ENCODE peak calls at places on chromosomes 12 and 14, in eight cellular contexts. One of them, this sample, is unnamed.

GRCh38 chr14:23431486-23431885 is 4.0 kb downstream of the MYH7 start:
- DNase-seq in fibroblast of lung: no peak
- DNase-seq in IMR-90: no peak
- DNase-seq in H1: no peak
- DNase-seq in SK-N-SH: no peak
- DNase-seq in neuronal stem cell: no peak
- DNase-seq in A549: no peak
- DNase-seq in endothelial cell of umbilical vein: no peak
- DNase-seq in this sample: no peak

GRCh38 chr14:90454041-90455000 is 57.5 kb downstream of the CALM1 start:
- DNase-seq in A549: peak; percentile 71
- DNase-seq in H1: peak; percentile 95
- DNase-seq in neuronal stem cell: peak; percentile 91
- DNase-seq in SK-N-SH: peak; percentile 95
- DNase-seq in fibroblast of lung: peak; percentile 66
- DNase-seq in IMR-90: peak; percentile 62
- DNase-seq in endothelial cell of umbilical vein: peak; percentile 95
- DNase-seq in this sample: peak; percentile 98

GRCh38 chr14:55749201-55749812 is 169.3 kb downstream of the KTN1 start:
- DNase-seq in fibroblast of lung: peak; percentile 7
- DNase-seq in IMR-90: peak; percentile 15
- DNase-seq in H1: no peak
- DNase-seq in neuronal stem cell: no peak
- DNase-seq in A549: peak; percentile 20
- DNase-seq in SK-N-SH: no peak
- DNase-seq in endothelial cell of umbilical vein: no peak
- DNase-seq in this sample: no peak

GRCh38 chr12:109723311-109723791 is 9.7 kb downstream of the FAM222A start:
- DNase-seq in SK-N-SH: peak; percentile 75
- DNase-seq in fibroblast of lung: no peak
- DNase-seq in neuronal stem cell: no peak
- DNase-seq in endothelial cell of umbilical vein: no peak
- DNase-seq in IMR-90: no peak
- DNase-seq in A549: no peak
- DNase-seq in H1: no peak
- DNase-seq in this sample: peak; percentile 85

GRCh38 chr14:60204104-60204842 is 39.1 kb upstream of the DHRS7 start:
- DNase-seq in neuronal stem cell: no peak
- DNase-seq in fibroblast of lung: no peak
- DNase-seq in SK-N-SH: no peak
- DNase-seq in H1: no peak
- DNase-seq in A549: no peak
- DNase-seq in endothelial cell of umbilical vein: no peak
- DNase-seq in IMR-90: no peak
- DNase-seq in this sample: no peak

GRCh38 chr12:120483621-120484020 is 12.3 kb upstream of the DYNLL1 start:
- DNase-seq in fibroblast of lung: no peak
- DNase-seq in endothelial cell of umbilical vein: no peak
- DNase-seq in SK-N-SH: no peak
- DNase-seq in A549: no peak
- DNase-seq in neuronal stem cell: no peak
- DNase-seq in IMR-90: no peak
- DNase-seq in H1: no peak
- DNase-seq in this sample: no peak

GRCh38 chr12:57853864-57854556 is 7.5 kb upstream of the CTDSP2 start:
- DNase-seq in IMR-90: no peak
- DNase-seq in fibroblast of lung: no peak
- DNase-seq in neuronal stem cell: no peak
- DNase-seq in A549: no peak
- DNase-seq in H1: no peak
- DNase-seq in SK-N-SH: no peak
- DNase-seq in endothelial cell of umbilical vein: no peak
- DNase-seq in this sample: no peak

GRCh38 chr12:22935501-22935900 is 310.5 kb downstream of the ETNK1 start:
- DNase-seq in fibroblast of lung: peak; percentile 38
- DNase-seq in endothelial cell of umbilical vein: no peak
- DNase-seq in IMR-90: no peak
- DNase-seq in neuronal stem cell: no peak
- DNase-seq in A549: peak; percentile 11
- DNase-seq in SK-N-SH: no peak
- DNase-seq in H1: no peak
- DNase-seq in this sample: no peak

GRCh38 chr12:57592551-57593165 is 1.7 kb downstream of the PIP4K2C start:
- DNase-seq in fibroblast of lung: no peak
- DNase-seq in IMR-90: peak; percentile 30
- DNase-seq in H1: no peak
- DNase-seq in SK-N-SH: no peak
- DNase-seq in neuronal stem cell: no peak
- DNase-seq in endothelial cell of umbilical vein: no peak
- DNase-seq in A549: no peak
- DNase-seq in this sample: no peak

GRCh38 chr14:61498811-61499210 is 177.4 kb downstream of the PRKCH start:
- DNase-seq in SK-N-SH: no peak
- DNase-seq in A549: no peak
- DNase-seq in fibroblast of lung: peak; percentile 80
- DNase-seq in IMR-90: peak; percentile 68
- DNase-seq in endothelial cell of umbilical vein: peak; percentile 91
- DNase-seq in neuronal stem cell: no peak
- DNase-seq in H1: no peak
- DNase-seq in this sample: peak; percentile 64

GRCh38 chr14:100297320-100298300 is 8.6 kb downstream of the SLC25A29 start:
- DNase-seq in H1: no peak
- DNase-seq in IMR-90: peak; percentile 88
- DNase-seq in endothelial cell of umbilical vein: peak; percentile 28
- DNase-seq in neuronal stem cell: no peak
- DNase-seq in fibroblast of lung: peak; percentile 85
- DNase-seq in SK-N-SH: peak; percentile 30
- DNase-seq in A549: no peak
- DNase-seq in this sample: peak; percentile 99

GRCh38 chr12:123064356-123064755 is 83.9 kb downstream of the ARL6IP4 start:
- DNase-seq in IMR-90: no peak
- DNase-seq in endothelial cell of umbilical vein: no peak
- DNase-seq in SK-N-SH: no peak
- DNase-seq in A549: no peak
- DNase-seq in H1: no peak
- DNase-seq in fibroblast of lung: no peak
- DNase-seq in neuronal stem cell: no peak
- DNase-seq in this sample: no peak

GRCh38 chr14:80850197-80850814 is 91.2 kb downstream of the CEP128 start:
- DNase-seq in SK-N-SH: peak; percentile 5
- DNase-seq in IMR-90: peak; percentile 68
- DNase-seq in A549: peak; percentile 52
- DNase-seq in neuronal stem cell: peak; percentile 17
- DNase-seq in fibroblast of lung: peak; percentile 76
- DNase-seq in endothelial cell of umbilical vein: peak; percentile 63
- DNase-seq in H1: no peak
- DNase-seq in this sample: no peak

GRCh38 chr14:31536201-31536960 is 24.8 kb upstream of the NUBPL start:
- DNase-seq in SK-N-SH: no peak
- DNase-seq in IMR-90: no peak
- DNase-seq in endothelial cell of umbilical vein: no peak
- DNase-seq in fibroblast of lung: no peak
- DNase-seq in neuronal stem cell: no peak
- DNase-seq in A549: no peak
- DNase-seq in H1: no peak
- DNase-seq in this sample: no peak

GRCh38 chr12:65561798-65562382 is 262.4 kb upstream of the HMGA2 start:
- DNase-seq in A549: no peak
- DNase-seq in H1: no peak
- DNase-seq in SK-N-SH: no peak
- DNase-seq in neuronal stem cell: no peak
- DNase-seq in endothelial cell of umbilical vein: peak; percentile 69
- DNase-seq in fibroblast of lung: peak; percentile 78
- DNase-seq in IMR-90: peak; percentile 93
- DNase-seq in this sample: no peak

GRCh38 chr14:46651526-46652144 is at the start of gene RPL10L:
- DNase-seq in fibroblast of lung: no peak
- DNase-seq in neuronal stem cell: no peak
- DNase-seq in SK-N-SH: peak; percentile 7
- DNase-seq in A549: peak; percentile 23
- DNase-seq in IMR-90: no peak
- DNase-seq in endothelial cell of umbilical vein: no peak
- DNase-seq in H1: peak; percentile 82
- DNase-seq in this sample: peak; percentile 0

GRCh38 chr12:85466906-85467305 is 186.9 kb downstream of the ALX1 start:
- DNase-seq in SK-N-SH: no peak
- DNase-seq in A549: no peak
- DNase-seq in endothelial cell of umbilical vein: no peak
- DNase-seq in neuronal stem cell: no peak
- DNase-seq in fibroblast of lung: peak; percentile 31
- DNase-seq in H1: no peak
- DNase-seq in IMR-90: peak; percentile 3
- DNase-seq in this sample: no peak

GRCh38 chr14:105783707-105784106 is 257.3 kb downstream of the TMEM121 start:
- DNase-seq in neuronal stem cell: no peak
- DNase-seq in endothelial cell of umbilical vein: no peak
- DNase-seq in IMR-90: no peak
- DNase-seq in fibroblast of lung: no peak
- DNase-seq in H1: no peak
- DNase-seq in A549: no peak
- DNase-seq in SK-N-SH: no peak
- DNase-seq in this sample: peak; percentile 88

GRCh38 chr14:68879321-68879781 is 86.5 kb upstream of the ZFP36L1 start:
- DNase-seq in A549: no peak
- DNase-seq in SK-N-SH: no peak
- DNase-seq in endothelial cell of umbilical vein: no peak
- DNase-seq in neuronal stem cell: no peak
- DNase-seq in fibroblast of lung: no peak
- DNase-seq in IMR-90: no peak
- DNase-seq in H1: no peak
- DNase-seq in this sample: peak; percentile 39

GRCh38 chr12:125129592-125130255 is 64.5 kb downstream of the AACS start:
- DNase-seq in neuronal stem cell: no peak
- DNase-seq in IMR-90: no peak
- DNase-seq in H1: no peak
- DNase-seq in A549: no peak
- DNase-seq in SK-N-SH: peak; percentile 68
- DNase-seq in fibroblast of lung: no peak
- DNase-seq in endothelial cell of umbilical vein: no peak
- DNase-seq in this sample: no peak

GRCh38 chr12:33427071-33427470 is 12.5 kb downstream of the SYT10 start:
- DNase-seq in SK-N-SH: no peak
- DNase-seq in H1: no peak
- DNase-seq in A549: peak; percentile 53
- DNase-seq in neuronal stem cell: no peak
- DNase-seq in IMR-90: no peak
- DNase-seq in endothelial cell of umbilical vein: no peak
- DNase-seq in fibroblast of lung: no peak
- DNase-seq in this sample: no peak

GRCh38 chr12:57864811-57865751 is 18.6 kb upstream of the CTDSP2 start:
- DNase-seq in fibroblast of lung: peak; percentile 81
- DNase-seq in SK-N-SH: no peak
- DNase-seq in endothelial cell of umbilical vein: peak; percentile 81
- DNase-seq in H1: peak; percentile 73
- DNase-seq in neuronal stem cell: no peak
- DNase-seq in IMR-90: peak; percentile 77
- DNase-seq in A549: peak; percentile 83
- DNase-seq in this sample: peak; percentile 99

GRCh38 chr12:83389237-83389996 is 702.7 kb downstream of the TMTC2 start:
- DNase-seq in endothelial cell of umbilical vein: no peak
- DNase-seq in neuronal stem cell: peak; percentile 12
- DNase-seq in IMR-90: no peak
- DNase-seq in A549: peak; percentile 38
- DNase-seq in fibroblast of lung: no peak
- DNase-seq in SK-N-SH: no peak
- DNase-seq in H1: peak; percentile 62
- DNase-seq in this sample: no peak

DNA sequence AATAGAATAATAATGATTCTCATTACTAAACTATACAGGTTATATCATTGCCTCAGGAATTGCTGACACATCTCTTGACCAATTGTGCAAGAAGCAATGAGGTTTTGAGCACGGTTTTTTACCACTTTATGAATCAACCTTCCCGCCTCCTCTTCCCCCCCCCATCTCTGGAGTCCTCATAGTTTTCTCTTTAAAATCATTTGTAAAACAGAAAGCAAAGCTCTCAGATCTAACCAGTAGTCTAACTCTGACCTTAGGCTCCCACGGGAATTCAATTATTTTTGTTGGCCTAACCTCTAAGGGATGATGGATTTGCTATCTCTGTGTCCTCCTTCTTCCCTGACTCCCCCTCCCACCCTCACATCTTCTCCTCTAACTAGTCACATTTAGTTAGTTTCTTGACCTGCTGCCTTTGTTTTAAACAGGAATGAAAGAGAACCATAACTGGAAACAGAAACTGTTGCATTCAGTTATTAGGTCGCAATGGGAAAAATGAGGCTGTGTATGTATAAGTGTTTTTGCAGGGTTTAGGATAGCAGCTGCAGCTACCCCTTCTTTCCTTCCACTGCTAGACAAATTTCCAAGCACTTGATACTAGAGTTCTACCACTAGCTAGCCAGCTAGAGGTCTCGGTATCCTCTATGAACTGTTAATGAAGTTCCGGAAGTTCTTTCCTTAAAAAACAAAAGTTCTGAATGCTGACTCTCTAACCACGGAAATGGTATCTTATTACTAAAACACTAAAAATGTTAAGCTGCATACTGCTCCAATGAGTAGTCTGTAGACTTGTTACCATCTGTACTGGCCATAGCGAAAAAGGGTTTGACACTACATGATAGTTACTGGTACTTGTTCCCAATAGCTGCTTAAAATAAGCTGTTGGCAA is 65.4 kb downstream of the TAOK3 start:
- DNase-seq in SK-N-SH: no peak
- DNase-seq in H1: no peak
- DNase-seq in A549: peak; percentile 19
- DNase-seq in neuronal stem cell: no peak
- DNase-seq in IMR-90: peak; percentile 95
- DNase-seq in endothelial cell of umbilical vein: peak; percentile 63
- DNase-seq in fibroblast of lung: peak; percentile 90
- DNase-seq in this sample: peak; percentile 62
- H3K4me2 ChIP-seq in SK-N-SH: peak overlapping the region; percentile 84
- H3K4me2 ChIP-seq in H1: no peak overlapping the region
- H3K4me2 ChIP-seq in A549: peak overlapping the region; percentile 55
- H3K4me2 ChIP-seq in neuronal stem cell: no peak overlapping the region
- H3K4me2 ChIP-seq in IMR-90: peak overlapping the region; percentile 99
- H3K4me2 ChIP-seq in endothelial cell of umbilical vein: peak overlapping the region; percentile 85
- H3K4me2 ChIP-seq in fibroblast of lung: peak overlapping the region; percentile 60
- H3K4me2 ChIP-seq in this sample: peak overlapping the region; percentile 97

GRCh38 chr14:28676481-28676880 is 90.1 kb upstream of the FOXG1 start:
- DNase-seq in IMR-90: peak; percentile 6
- DNase-seq in H1: no peak
- DNase-seq in fibroblast of lung: peak; percentile 34
- DNase-seq in neuronal stem cell: no peak
- DNase-seq in SK-N-SH: no peak
- DNase-seq in endothelial cell of umbilical vein: peak; percentile 46
- DNase-seq in A549: peak; percentile 11
- DNase-seq in this sample: peak; percentile 43
- H3K9me3 ChIP-seq in IMR-90: peaks cover 4% of the 10 kb centered on the region
- H3K9me3 ChIP-seq in H1: no peaks in the 10 kb centered on the region
- H3K9me3 ChIP-seq in fibroblast of lung: no peaks in the 10 kb centered on the region
- H3K9me3 ChIP-seq in neuronal stem cell: no peaks in the 10 kb centered on the region
- H3K9me3 ChIP-seq in SK-N-SH: no peaks in the 10 kb centered on the region
- H3K9me3 ChIP-seq in endothelial cell of umbilical vein: no peaks in the 10 kb centered on the region
- H3K9me3 ChIP-seq in A549: no peaks in the 10 kb centered on the region
- H3K9me3 ChIP-seq in this sample: no peaks in the 10 kb centered on the region

GRCh38 chr12:47717046-47717442 is 8.2 kb downstream of the ENDOU start:
- DNase-seq in IMR-90: no peak
- DNase-seq in A549: no peak
- DNase-seq in H1: no peak
- DNase-seq in neuronal stem cell: no peak
- DNase-seq in SK-N-SH: no peak
- DNase-seq in endothelial cell of umbilical vein: no peak
- DNase-seq in fibroblast of lung: peak; percentile 12
- DNase-seq in this sample: peak; percentile 18
- H3K4me2 ChIP-seq in IMR-90: no peak overlapping the region
- H3K4me2 ChIP-seq in A549: peak overlapping the region; percentile 45
- H3K4me2 ChIP-seq in H1: no peak overlapping the region
- H3K4me2 ChIP-seq in neuronal stem cell: no peak overlapping the region
- H3K4me2 ChIP-seq in SK-N-SH: no peak overlapping the region
- H3K4me2 ChIP-seq in endothelial cell of umbilical vein: no peak overlapping the region
- H3K4me2 ChIP-seq in fibroblast of lung: no peak overlapping the region
- H3K4me2 ChIP-seq in this sample: no peak overlapping the region

GRCh38 chr12:132951649-132952048 is 4.5 kb downstream of the ZNF605 start:
- DNase-seq in fibroblast of lung: no peak
- DNase-seq in H1: no peak
- DNase-seq in endothelial cell of umbilical vein: no peak
- DNase-seq in A549: no peak
- DNase-seq in neuronal stem cell: no peak
- DNase-seq in SK-N-SH: no peak
- DNase-seq in IMR-90: no peak
- DNase-seq in this sample: no peak
- H3K9me3 ChIP-seq in fibroblast of lung: peaks cover 24% of the 10 kb centered on the region
- H3K9me3 ChIP-seq in H1: peaks cover 60% of the 10 kb centered on the region
- H3K9me3 ChIP-seq in endothelial cell of umbilical vein: peaks cover 3% of the 10 kb centered on the region
- H3K9me3 ChIP-seq in A549: peaks cover 78% of the 10 kb centered on the region
- H3K9me3 ChIP-seq in neuronal stem cell: peaks cover 77% of the 10 kb centered on the region
- H3K9me3 ChIP-seq in SK-N-SH: peaks cover 6% of the 10 kb centered on the region
- H3K9me3 ChIP-seq in IMR-90: peaks cover 62% of the 10 kb centered on the region
- H3K9me3 ChIP-seq in this sample: peaks cover 24% of the 10 kb centered on the region